ENCODE peak calls at places on chromosome 19, in eight cellular contexts. One of them, this sample, is unnamed.

GRCh38 chr19:400976-401835 is 7.7 kb downstream of the C2CD4C start:
- DNase-seq in osteocyte: no peak
- DNase-seq in activated gamma-delta T cell treated with anti-CD3 and anti-CD28 coated beads, Interleukin-2, amount 50 U/mL, for 16 hours: no peak
- DNase-seq in activated CD4-positive, CD25-positive, alpha-beta regulatory T cell treated with anti-CD3 and anti-CD28 coated beads, Interleukin-2, amount 50 U/mL, for 16 hours: no peak
- DNase-seq in cardiac muscle cell: no peak
- DNase-seq in GM12865: no peak
- DNase-seq in NCI-H2029: no peak
- DNase-seq in caudate nucleus: no peak
- DNase-seq in this sample: no peak

GRCh38 chr19:58336820-58337219 is 10.0 kb downstream of the ZSCAN22 start:
- DNase-seq in osteocyte: no peak
- DNase-seq in activated gamma-delta T cell treated with anti-CD3 and anti-CD28 coated beads, Interleukin-2, amount 50 U/mL, for 16 hours: no peak
- DNase-seq in activated CD4-positive, CD25-positive, alpha-beta regulatory T cell treated with anti-CD3 and anti-CD28 coated beads, Interleukin-2, amount 50 U/mL, for 16 hours: no peak
- DNase-seq in cardiac muscle cell: no peak
- DNase-seq in GM12865: no peak
- DNase-seq in NCI-H2029: no peak
- DNase-seq in caudate nucleus: no peak
- DNase-seq in this sample: no peak

GRCh38 chr19:48696353-48697010 is 711 bp downstream of the FUT2 start:
- DNase-seq in osteocyte: no peak
- DNase-seq in activated gamma-delta T cell treated with anti-CD3 and anti-CD28 coated beads, Interleukin-2, amount 50 U/mL, for 16 hours: no peak
- DNase-seq in activated CD4-positive, CD25-positive, alpha-beta regulatory T cell treated with anti-CD3 and anti-CD28 coated beads, Interleukin-2, amount 50 U/mL, for 16 hours: no peak
- DNase-seq in cardiac muscle cell: no peak
- DNase-seq in GM12865: no peak
- DNase-seq in NCI-H2029: no peak
- DNase-seq in caudate nucleus: no peak
- DNase-seq in this sample: no peak

GRCh38 chr19:29943615-29944014 is 1.6 kb downstream of the URI1 start:
- DNase-seq in osteocyte: no peak
- DNase-seq in activated gamma-delta T cell treated with anti-CD3 and anti-CD28 coated beads, Interleukin-2, amount 50 U/mL, for 16 hours: no peak
- DNase-seq in activated CD4-positive, CD25-positive, alpha-beta regulatory T cell treated with anti-CD3 and anti-CD28 coated beads, Interleukin-2, amount 50 U/mL, for 16 hours: no peak
- DNase-seq in cardiac muscle cell: no peak
- DNase-seq in GM12865: no peak
- DNase-seq in NCI-H2029: no peak
- DNase-seq in caudate nucleus: no peak
- DNase-seq in this sample: no peak

GRCh38 chr19:38971672-38972071 is 3.9 kb downstream of the FBXO17 start:
- DNase-seq in osteocyte: no peak
- DNase-seq in activated gamma-delta T cell treated with anti-CD3 and anti-CD28 coated beads, Interleukin-2, amount 50 U/mL, for 16 hours: no peak
- DNase-seq in activated CD4-positive, CD25-positive, alpha-beta regulatory T cell treated with anti-CD3 and anti-CD28 coated beads, Interleukin-2, amount 50 U/mL, for 16 hours: no peak
- DNase-seq in cardiac muscle cell: no peak
- DNase-seq in GM12865: no peak
- DNase-seq in NCI-H2029: no peak
- DNase-seq in caudate nucleus: no peak
- DNase-seq in this sample: no peak

GRCh38 chr19:46983097-46983496 is 36.5 kb upstream of the NPAS1 start:
- DNase-seq in osteocyte: no peak
- DNase-seq in activated gamma-delta T cell treated with anti-CD3 and anti-CD28 coated beads, Interleukin-2, amount 50 U/mL, for 16 hours: no peak
- DNase-seq in activated CD4-positive, CD25-positive, alpha-beta regulatory T cell treated with anti-CD3 and anti-CD28 coated beads, Interleukin-2, amount 50 U/mL, for 16 hours: no peak
- DNase-seq in cardiac muscle cell: no peak
- DNase-seq in GM12865: no peak
- DNase-seq in NCI-H2029: no peak
- DNase-seq in caudate nucleus: no peak
- DNase-seq in this sample: no peak

GRCh38 chr19:11092181-11092538 is 2.9 kb downstream of the LDLR start:
- DNase-seq in osteocyte: no peak
- DNase-seq in activated gamma-delta T cell treated with anti-CD3 and anti-CD28 coated beads, Interleukin-2, amount 50 U/mL, for 16 hours: peak; percentile 15
- DNase-seq in activated CD4-positive, CD25-positive, alpha-beta regulatory T cell treated with anti-CD3 and anti-CD28 coated beads, Interleukin-2, amount 50 U/mL, for 16 hours: peak; percentile 30
- DNase-seq in cardiac muscle cell: peak; percentile 68
- DNase-seq in GM12865: peak; percentile 68
- DNase-seq in NCI-H2029: peak; percentile 55
- DNase-seq in caudate nucleus: no peak
- DNase-seq in this sample: no peak

GRCh38 chr19:38869836-38870607 is 8.1 kb downstream of the RINL start:
- DNase-seq in osteocyte: no peak
- DNase-seq in activated gamma-delta T cell treated with anti-CD3 and anti-CD28 coated beads, Interleukin-2, amount 50 U/mL, for 16 hours: peak; percentile 87
- DNase-seq in activated CD4-positive, CD25-positive, alpha-beta regulatory T cell treated with anti-CD3 and anti-CD28 coated beads, Interleukin-2, amount 50 U/mL, for 16 hours: peak; percentile 85
- DNase-seq in cardiac muscle cell: peak; percentile 82
- DNase-seq in GM12865: peak; percentile 94
- DNase-seq in NCI-H2029: peak; percentile 91
- DNase-seq in caudate nucleus: peak; percentile 80
- DNase-seq in this sample: peak; percentile 73

GRCh38 chr19:39924389-39924788 is 10.0 kb downstream of the FCGBP start:
- DNase-seq in osteocyte: peak; percentile 81
- DNase-seq in activated gamma-delta T cell treated with anti-CD3 and anti-CD28 coated beads, Interleukin-2, amount 50 U/mL, for 16 hours: no peak
- DNase-seq in activated CD4-positive, CD25-positive, alpha-beta regulatory T cell treated with anti-CD3 and anti-CD28 coated beads, Interleukin-2, amount 50 U/mL, for 16 hours: no peak
- DNase-seq in cardiac muscle cell: no peak
- DNase-seq in GM12865: no peak
- DNase-seq in NCI-H2029: no peak
- DNase-seq in caudate nucleus: no peak
- DNase-seq in this sample: no peak

GRCh38 chr19:29545866-29546582 is 20.2 kb downstream of the VSTM2B start:
- DNase-seq in osteocyte: no peak
- DNase-seq in activated gamma-delta T cell treated with anti-CD3 and anti-CD28 coated beads, Interleukin-2, amount 50 U/mL, for 16 hours: no peak
- DNase-seq in activated CD4-positive, CD25-positive, alpha-beta regulatory T cell treated with anti-CD3 and anti-CD28 coated beads, Interleukin-2, amount 50 U/mL, for 16 hours: no peak
- DNase-seq in cardiac muscle cell: no peak
- DNase-seq in GM12865: no peak
- DNase-seq in NCI-H2029: no peak
- DNase-seq in caudate nucleus: no peak
- DNase-seq in this sample: no peak

GRCh38 chr19:48661746-48662145 is 11.1 kb downstream of the NTN5 start:
- DNase-seq in osteocyte: no peak
- DNase-seq in activated gamma-delta T cell treated with anti-CD3 and anti-CD28 coated beads, Interleukin-2, amount 50 U/mL, for 16 hours: no peak
- DNase-seq in activated CD4-positive, CD25-positive, alpha-beta regulatory T cell treated with anti-CD3 and anti-CD28 coated beads, Interleukin-2, amount 50 U/mL, for 16 hours: no peak
- DNase-seq in cardiac muscle cell: no peak
- DNase-seq in GM12865: no peak
- DNase-seq in NCI-H2029: no peak
- DNase-seq in caudate nucleus: no peak
- DNase-seq in this sample: no peak

GRCh38 chr19:53881482-53882390 is at the start of gene PRKCG:
- DNase-seq in osteocyte: no peak
- DNase-seq in activated gamma-delta T cell treated with anti-CD3 and anti-CD28 coated beads, Interleukin-2, amount 50 U/mL, for 16 hours: peak; percentile 36
- DNase-seq in activated CD4-positive, CD25-positive, alpha-beta regulatory T cell treated with anti-CD3 and anti-CD28 coated beads, Interleukin-2, amount 50 U/mL, for 16 hours: no peak
- DNase-seq in cardiac muscle cell: no peak
- DNase-seq in GM12865: no peak
- DNase-seq in NCI-H2029: no peak
- DNase-seq in caudate nucleus: peak; percentile 75
- DNase-seq in this sample: peak; percentile 62

GRCh38 chr19:2341247-2341705 is 12.8 kb downstream of the SPPL2B start:
- DNase-seq in osteocyte: no peak
- DNase-seq in activated gamma-delta T cell treated with anti-CD3 and anti-CD28 coated beads, Interleukin-2, amount 50 U/mL, for 16 hours: no peak
- DNase-seq in activated CD4-positive, CD25-positive, alpha-beta regulatory T cell treated with anti-CD3 and anti-CD28 coated beads, Interleukin-2, amount 50 U/mL, for 16 hours: no peak
- DNase-seq in cardiac muscle cell: no peak
- DNase-seq in GM12865: no peak
- DNase-seq in NCI-H2029: no peak
- DNase-seq in caudate nucleus: no peak
- DNase-seq in this sample: no peak

GRCh38 chr19:44356383-44357111 is at the start of gene ZNF112:
- DNase-seq in osteocyte: peak; percentile 93
- DNase-seq in activated gamma-delta T cell treated with anti-CD3 and anti-CD28 coated beads, Interleukin-2, amount 50 U/mL, for 16 hours: no peak
- DNase-seq in activated CD4-positive, CD25-positive, alpha-beta regulatory T cell treated with anti-CD3 and anti-CD28 coated beads, Interleukin-2, amount 50 U/mL, for 16 hours: no peak
- DNase-seq in cardiac muscle cell: peak; percentile 96
- DNase-seq in GM12865: peak; percentile 33
- DNase-seq in NCI-H2029: peak; percentile 96
- DNase-seq in caudate nucleus: peak; percentile 87
- DNase-seq in this sample: peak; percentile 39

GRCh38 chr19:7391218-7391670 is 42.5 kb downstream of the ARHGEF18 start:
- DNase-seq in osteocyte: no peak
- DNase-seq in activated gamma-delta T cell treated with anti-CD3 and anti-CD28 coated beads, Interleukin-2, amount 50 U/mL, for 16 hours: no peak
- DNase-seq in activated CD4-positive, CD25-positive, alpha-beta regulatory T cell treated with anti-CD3 and anti-CD28 coated beads, Interleukin-2, amount 50 U/mL, for 16 hours: no peak
- DNase-seq in cardiac muscle cell: peak; percentile 83
- DNase-seq in GM12865: no peak
- DNase-seq in NCI-H2029: no peak
- DNase-seq in caudate nucleus: no peak
- DNase-seq in this sample: no peak

GRCh38 chr19:13796301-13797057 is 1.2 kb downstream of the ZSWIM4 start:
- DNase-seq in osteocyte: peak; percentile 86
- DNase-seq in activated gamma-delta T cell treated with anti-CD3 and anti-CD28 coated beads, Interleukin-2, amount 50 U/mL, for 16 hours: no peak
- DNase-seq in activated CD4-positive, CD25-positive, alpha-beta regulatory T cell treated with anti-CD3 and anti-CD28 coated beads, Interleukin-2, amount 50 U/mL, for 16 hours: no peak
- DNase-seq in cardiac muscle cell: peak; percentile 95
- DNase-seq in GM12865: peak; percentile 65
- DNase-seq in NCI-H2029: no peak
- DNase-seq in caudate nucleus: no peak
- DNase-seq in this sample: peak; percentile 67

GRCh38 chr19:4597975-4598671 is 38.6 kb upstream of the SEMA6B start:
- DNase-seq in osteocyte: no peak
- DNase-seq in activated gamma-delta T cell treated with anti-CD3 and anti-CD28 coated beads, Interleukin-2, amount 50 U/mL, for 16 hours: peak; percentile 24
- DNase-seq in activated CD4-positive, CD25-positive, alpha-beta regulatory T cell treated with anti-CD3 and anti-CD28 coated beads, Interleukin-2, amount 50 U/mL, for 16 hours: no peak
- DNase-seq in cardiac muscle cell: peak; percentile 53
- DNase-seq in GM12865: peak; percentile 52
- DNase-seq in NCI-H2029: peak; percentile 28
- DNase-seq in caudate nucleus: no peak
- DNase-seq in this sample: no peak

GRCh38 chr19:45404557-45405434 is at the start of gene PPP1R13L:
- DNase-seq in osteocyte: peak; percentile 90
- DNase-seq in activated gamma-delta T cell treated with anti-CD3 and anti-CD28 coated beads, Interleukin-2, amount 50 U/mL, for 16 hours: no peak
- DNase-seq in activated CD4-positive, CD25-positive, alpha-beta regulatory T cell treated with anti-CD3 and anti-CD28 coated beads, Interleukin-2, amount 50 U/mL, for 16 hours: peak; percentile 23
- DNase-seq in cardiac muscle cell: peak; percentile 80
- DNase-seq in GM12865: peak; percentile 58
- DNase-seq in NCI-H2029: peak; percentile 87
- DNase-seq in caudate nucleus: peak; percentile 14
- DNase-seq in this sample: peak; percentile 75

GRCh38 chr19:16113727-16114126 is 2.0 kb downstream of the RAB8A start:
- DNase-seq in osteocyte: no peak
- DNase-seq in activated gamma-delta T cell treated with anti-CD3 and anti-CD28 coated beads, Interleukin-2, amount 50 U/mL, for 16 hours: no peak
- DNase-seq in activated CD4-positive, CD25-positive, alpha-beta regulatory T cell treated with anti-CD3 and anti-CD28 coated beads, Interleukin-2, amount 50 U/mL, for 16 hours: no peak
- DNase-seq in cardiac muscle cell: no peak
- DNase-seq in GM12865: peak; percentile 57
- DNase-seq in NCI-H2029: no peak
- DNase-seq in caudate nucleus: no peak
- DNase-seq in this sample: no peak

GRCh38 chr19:33435706-33436359 is 62.3 kb downstream of the CEBPG start:
- DNase-seq in osteocyte: no peak
- DNase-seq in activated gamma-delta T cell treated with anti-CD3 and anti-CD28 coated beads, Interleukin-2, amount 50 U/mL, for 16 hours: no peak
- DNase-seq in activated CD4-positive, CD25-positive, alpha-beta regulatory T cell treated with anti-CD3 and anti-CD28 coated beads, Interleukin-2, amount 50 U/mL, for 16 hours: no peak
- DNase-seq in cardiac muscle cell: no peak
- DNase-seq in GM12865: no peak
- DNase-seq in NCI-H2029: no peak
- DNase-seq in caudate nucleus: no peak
- DNase-seq in this sample: no peak

GRCh38 chr19:3049089-3049488 is 13.2 kb downstream of the TLE5 start:
- DNase-seq in osteocyte: no peak
- DNase-seq in activated gamma-delta T cell treated with anti-CD3 and anti-CD28 coated beads, Interleukin-2, amount 50 U/mL, for 16 hours: no peak
- DNase-seq in activated CD4-positive, CD25-positive, alpha-beta regulatory T cell treated with anti-CD3 and anti-CD28 coated beads, Interleukin-2, amount 50 U/mL, for 16 hours: no peak
- DNase-seq in cardiac muscle cell: no peak
- DNase-seq in GM12865: no peak
- DNase-seq in NCI-H2029: no peak
- DNase-seq in caudate nucleus: no peak
- DNase-seq in this sample: no peak

This sample was measured in frontal cortex.